ENCODE peak calls at places on chromosome 5, in four cellular contexts. S is IMR-90, G is heart left ventricle, X is A549. F is an unnamed sample.

GRCh38 chr5:88708682-88709398 is 174.1 kb downstream of the MEF2C start:
- DNase-seq in S (no peak), G (no peak), X (no peak), F (no peak)

GRCh38 chr5:36215910-36216309 is 25.8 kb downstream of the NADK2 start:
- DNase-seq in S (no peak), X (no peak), G (no peak), F (no peak)

GRCh38 chr5:75303419-75303818 is 33.6 kb upstream of the HMGCR start:
- DNase-seq in X (no peak), G (no peak), S (no peak), F (no peak)

GRCh38 chr5:121273818-121274433 is 577.8 kb upstream of the FTMT start:
- DNase-seq in G (no peak), X (peak; percentile 82), S (peak; percentile 93), F (no peak)

GRCh38 chr5:76391014-76391413 is 12.1 kb upstream of the IQGAP2 start:
- DNase-seq in X (no peak), S (no peak), G (no peak), F (peak; percentile 50)

GRCh38 chr5:163760498-163760897 is 255.1 kb downstream of the MAT2B start:
- DNase-seq in X (no peak), G (no peak), S (peak; percentile 99), F (no peak)

GRCh38 chr5:167378894-167379723 is 912.3 kb upstream of the WWC1 start:
- DNase-seq in X (no peak), G (no peak), S (no peak), F (peak; percentile 49)

GRCh38 chr5:115389799-115390382 is 93.4 kb upstream of the CCDC112 start:
- DNase-seq in X (no peak), S (no peak), G (no peak), F (no peak)

GRCh38 chr5:164687391-164687790 is 1182.0 kb downstream of the MAT2B start:
- DNase-seq in S (no peak), X (no peak), G (no peak), F (no peak)

GRCh38 chr5:58366461-58366860 is 93.4 kb downstream of the PLK2 start:
- DNase-seq in G (no peak), S (peak; percentile 45), X (no peak), F (no peak)

GRCh38 chr5:16744164-16744880 is 127.5 kb upstream of the RETREG1 start:
- DNase-seq in S (no peak), X (no peak), G (no peak), F (no peak)

GRCh38 chr5:128341056-128341455 is 197.0 kb downstream of the FBN2 start:
- DNase-seq in X (no peak), G (no peak), S (no peak), F (no peak)

GRCh38 chr5:154276236-154276792 is 85.8 kb downstream of the GALNT10 start:
- DNase-seq in X (no peak), G (no peak), S (no peak), F (no peak)

GRCh38 chr5:173653822-173654523 is 37.5 kb upstream of the BOD1 start:
- DNase-seq in X (no peak), G (no peak), S (no peak), F (no peak)

GRCh38 chr5:124725622-124726258 is 20.7 kb downstream of the ZNF608 start:
- DNase-seq in S (no peak), G (no peak), X (no peak), F (no peak)

GRCh38 chr5:52356311-52356918 is 431.3 kb upstream of the ITGA1 start:
- DNase-seq in S (peak; percentile 2), G (no peak), X (no peak), F (no peak)

GRCh38 chr5:125316386-125316785 is 569.9 kb upstream of the ZNF608 start:
- DNase-seq in X (no peak), S (no peak), G (no peak), F (no peak)

GRCh38 chr5:78328585-78329173 is 31.7 kb upstream of the SCAMP1 start:
- DNase-seq in X (no peak), G (no peak), S (peak; percentile 40), F (no peak)

GRCh38 chr5:81334304-81335061 is 33.1 kb downstream of the ZCCHC9 start:
- DNase-seq in S (no peak), X (no peak), G (no peak), F (no peak)

GRCh38 chr5:68460147-68460760 is 244.7 kb downstream of the PIK3R1 start:
- DNase-seq in X (peak; percentile 12), S (peak; percentile 70), G (peak; percentile 23), F (no peak)

GRCh38 chr5:163756170-163756569 is 250.8 kb downstream of the MAT2B start:
- DNase-seq in G (no peak), X (no peak), S (no peak), F (no peak)

GRCh38 chr5:69451941-69452652 is 37.2 kb downstream of the MARVELD2 start:
- DNase-seq in G (no peak), S (no peak), X (no peak), F (no peak)

GRCh38 chr5:67050635-67051034 is 146.0 kb downstream of the CD180 start:
- DNase-seq in S (no peak), G (no peak), X (no peak), F (no peak)

DNA sequence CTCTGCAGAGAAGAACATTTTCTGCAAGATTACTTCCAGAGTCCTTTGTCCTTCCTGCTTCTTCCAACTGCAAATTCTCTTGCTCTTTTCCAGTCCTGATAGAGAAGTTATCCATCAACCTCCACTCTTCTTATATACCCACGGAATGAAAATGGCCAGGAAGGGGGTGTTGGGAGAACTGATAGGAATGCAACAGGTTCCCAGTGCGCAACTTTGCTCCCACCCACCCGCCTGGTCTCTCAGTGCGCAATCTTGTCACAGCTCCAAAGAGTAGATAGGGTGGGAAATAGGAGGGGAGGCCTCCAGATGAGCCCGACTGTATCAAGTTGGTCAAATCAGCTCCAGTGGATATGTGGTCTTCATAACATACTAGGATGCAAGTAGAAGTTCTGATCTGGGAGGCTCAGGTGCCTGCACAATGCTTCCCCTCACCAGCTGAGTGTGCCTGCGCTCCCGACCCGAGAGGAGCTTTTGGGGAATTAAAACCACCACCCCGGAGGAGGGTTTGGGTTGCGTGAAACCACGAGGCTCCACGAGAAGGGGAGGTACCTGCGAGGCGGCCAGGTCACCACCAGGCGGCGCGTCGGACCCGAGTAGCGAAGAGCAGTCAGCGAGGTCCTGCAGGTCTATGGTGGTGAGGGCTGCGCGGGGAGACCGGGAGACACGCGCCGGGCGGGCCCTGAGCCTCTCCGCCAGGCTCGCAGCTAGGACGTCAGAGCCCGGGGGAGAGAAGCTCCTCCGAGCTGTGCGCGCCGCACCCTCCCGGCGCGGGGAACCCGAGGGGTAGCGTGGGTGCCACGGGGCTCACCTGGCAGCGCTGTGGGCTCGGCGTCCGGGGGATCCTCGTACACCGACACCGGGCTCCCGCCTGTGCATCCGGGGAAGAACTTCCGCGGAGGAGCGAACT is 835 bp downstream of the MCIDAS start:
- DNase-seq in G (no peak), X (peak; percentile 92), S (peak; percentile 16), F (peak; percentile 65)
- H3K4me3 ChIP-seq in G (peak overlapping the region; percentile 18), X (peak overlapping the region; percentile 55), S (no peak overlapping the region), F (peak overlapping the region; percentile 59)

GRCh38 chr5:139560752-139561654 is at the start of gene UBE2D2:
- DNase-seq in G (peak; percentile 98), S (peak; percentile 98), X (peak; percentile 95), F (peak; percentile 99)

GRCh38 chr5:139565411-139566305 is 4.5 kb downstream of the UBE2D2 start:
- DNase-seq in G (no peak), X (no peak), S (peak; percentile 34), F (peak; percentile 83)

GRCh38 chr5:139562847-139563246 is 1.7 kb downstream of the UBE2D2 start:
- DNase-seq in G (no peak), X (no peak), S (no peak), F (no peak)

GRCh38 chr5:139557811-139558210 is 3.3 kb upstream of the UBE2D2 start:
- DNase-seq in X (no peak), G (no peak), S (peak; percentile 51), F (no peak)

GRCh38 chr5:139561655-139562451 is 714 bp downstream of the UBE2D2 start:
- DNase-seq in X (peak; percentile 68), G (peak; percentile 58), S (peak; percentile 34), F (peak; percentile 69)
- TF ChIP-seq POLR2A in X (peak; percentile 11), G (no peak), S (no peak), F (no peak)

GRCh38 chr5:177520906-177521513 is 4.2 kb upstream of the DDX41 start:
- DNase-seq in X (no peak), G (no peak), S (no peak), F (peak; percentile 43)

GRCh38 chr5:177515580-177515979 is 1.2 kb downstream of the DDX41 start:
- DNase-seq in S (no peak), X (no peak), G (no peak), F (no peak)

GRCh38 chr5:177516601-177517568 is at the start of gene DDX41:
- DNase-seq in G (peak; percentile 98), X (peak; percentile 98), S (peak; percentile 99), F (peak; percentile 97)

GRCh38 chr5:177520271-177520670 is 3.5 kb upstream of the DDX41 start:
- DNase-seq in X (no peak), G (no peak), S (no peak), F (peak; percentile 32)

DNA sequence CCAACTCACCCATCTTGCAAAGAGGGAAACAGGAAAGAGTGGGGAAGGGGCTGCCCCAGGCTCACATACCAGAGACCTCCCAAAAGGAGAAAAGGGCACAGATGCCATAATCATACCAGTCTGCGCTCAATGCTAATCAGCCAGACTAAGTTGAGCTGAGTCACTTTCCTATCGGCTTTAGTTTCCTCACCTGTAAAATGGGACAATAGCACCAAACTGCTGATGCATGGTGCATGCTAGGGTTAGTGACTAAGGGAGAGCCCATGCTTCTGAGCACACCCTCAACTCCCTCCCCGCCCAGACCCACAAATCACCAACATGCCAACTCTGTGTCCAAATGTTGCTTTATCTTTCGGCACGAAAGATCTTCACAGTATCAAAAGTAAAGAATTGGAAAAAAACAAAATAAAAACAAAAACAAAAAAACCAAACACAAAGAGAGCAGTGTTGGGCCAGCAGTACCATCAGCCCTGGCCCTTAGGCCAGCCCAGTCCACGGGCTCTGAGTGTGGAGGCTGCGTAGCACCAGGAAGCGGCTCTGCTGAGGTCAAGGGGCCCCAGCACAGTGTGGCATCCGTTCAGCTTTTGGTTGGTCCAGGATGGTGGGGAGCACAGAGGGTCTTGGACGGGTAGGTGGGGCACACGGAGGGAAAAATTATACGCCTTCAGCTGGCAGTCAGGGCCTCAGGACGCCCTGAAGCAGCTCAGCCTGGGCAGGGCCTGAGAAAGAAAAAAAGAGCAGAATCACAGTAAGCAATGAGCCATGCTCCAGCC is 2.9 kb upstream of the DDX41 start:
- DNase-seq in X (no peak), S (no peak), G (no peak), F (peak; percentile 29)
- H3K4me3 ChIP-seq in X (no peak overlapping the region), S (no peak overlapping the region), G (no peak overlapping the region), F (no peak overlapping the region)

GRCh38 chr5:132496631-132497487 is 6.3 kb upstream of the IRF1 start:
- DNase-seq in X (peak; percentile 83), G (peak; percentile 92), S (peak; percentile 87), F (peak; percentile 95)

GRCh38 chr5:132497488-132497997 is 7.0 kb upstream of the IRF1 start:
- DNase-seq in S (peak; percentile 95), G (peak; percentile 77), X (peak; percentile 92), F (peak; percentile 77)

GRCh38 chr5:132493821-132494220 is 3.2 kb upstream of the IRF1 start:
- DNase-seq in S (no peak), X (no peak), G (peak; percentile 2), F (no peak)

GRCh38 chr5:132495063-132495671 is 4.6 kb upstream of the IRF1 start:
- DNase-seq in S (no peak), G (peak; percentile 19), X (no peak), F (peak; percentile 44)

GRCh38 chr5:132495672-132496630 is 5.4 kb upstream of the IRF1 start:
- DNase-seq in S (peak; percentile 82), X (peak; percentile 91), G (peak; percentile 93), F (peak; percentile 96)
- TF ChIP-seq POLR2A in S (no peak), X (peak; percentile 30), G (no peak), F (peak; percentile 26)

F was measured in Peyer's patch.